ENCODE peak calls at places on chromosomes 2 and 18, in four cellular contexts. F is kidney; C is CD8-positive, alpha-beta T cell; L is CD4-positive, CD25-positive, alpha-beta regulatory T cell. R is an unnamed sample.

GRCh38 chr2:200619275-200619674 is 33.5 kb downstream of the AOX1 start:
- DNase-seq in F (no peak), C (no peak), L (no peak), R (no peak)

GRCh38 chr2:70570041-70570661 is 16.5 kb upstream of the TGFA start:
- DNase-seq in F (no peak), C (no peak), L (no peak), R (no peak)

GRCh38 chr18:50817898-50818250 is 1.9 kb downstream of the MRO start:
- DNase-seq in F (no peak), C (no peak), L (no peak), R (no peak)

GRCh38 chr2:239666053-239666854 is 265.4 kb upstream of the HDAC4 start:
- DNase-seq in F (no peak), C (no peak), L (no peak), R (no peak)

GRCh38 chr18:51236225-51236624 is 38.7 kb upstream of the MEX3C start:
- DNase-seq in F (no peak), C (no peak), L (no peak), R (no peak)

GRCh38 chr2:162403884-162404283 is 60.0 kb downstream of the GCA start:
- DNase-seq in F (no peak), C (no peak), L (no peak), R (no peak)

GRCh38 chr18:5391427-5391826 is 95.9 kb upstream of the ZBTB14 start:
- DNase-seq in F (no peak), C (no peak), L (no peak), R (no peak)

GRCh38 chr2:189287363-189287762 is 107.8 kb upstream of the COL5A2 start:
- DNase-seq in F (no peak), C (no peak), L (no peak), R (no peak)

GRCh38 chr2:221205103-221205502 is 367.0 kb downstream of the EPHA4 start:
- DNase-seq in F (no peak), C (no peak), L (no peak), R (no peak)

DNA sequence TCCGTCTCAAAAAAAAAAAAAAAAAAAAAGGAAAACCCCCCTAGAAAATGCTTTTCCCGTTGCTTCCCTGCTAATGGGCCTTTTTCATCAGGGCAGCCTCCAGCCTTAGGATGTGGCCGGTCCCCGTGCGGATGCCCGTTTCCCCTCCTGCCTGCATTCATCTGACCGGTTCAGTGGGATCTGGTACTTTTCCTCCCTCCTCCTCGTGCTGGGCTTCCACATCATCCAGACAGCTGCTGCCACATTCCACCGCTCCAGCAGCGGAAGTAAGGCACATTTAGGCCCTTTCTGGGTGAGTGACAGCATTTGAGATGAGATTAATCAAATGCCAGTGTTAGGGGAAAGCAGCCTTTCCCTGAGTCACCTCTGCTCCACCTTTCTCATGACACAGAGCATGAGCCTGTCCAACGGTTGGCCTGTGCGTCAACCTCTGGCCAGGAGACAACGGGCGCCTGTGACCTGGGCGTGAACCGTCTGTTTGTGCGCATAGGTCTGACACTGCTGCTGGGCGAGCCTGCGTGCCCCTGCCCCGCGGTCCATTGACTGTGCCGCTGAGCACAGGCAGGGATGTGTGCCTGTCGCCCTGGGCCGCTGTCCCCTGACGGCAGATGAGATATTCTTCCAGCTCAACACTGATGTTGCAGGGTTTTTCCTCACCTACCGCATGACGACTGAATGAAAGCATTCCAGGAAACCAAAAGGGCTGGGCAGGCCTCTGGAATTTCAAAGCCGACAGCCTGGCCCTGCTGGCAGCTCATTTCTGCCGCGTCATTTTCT is 174.0 kb downstream of the TGIF1 start:
- DNase-seq in F (peak; percentile 91), C (no peak), L (no peak), R (no peak)
- H3K4me3 ChIP-seq in F (peak overlapping the region; percentile 34), C (no peak overlapping the region), L (no peak overlapping the region), R (no peak overlapping the region)

DNA sequence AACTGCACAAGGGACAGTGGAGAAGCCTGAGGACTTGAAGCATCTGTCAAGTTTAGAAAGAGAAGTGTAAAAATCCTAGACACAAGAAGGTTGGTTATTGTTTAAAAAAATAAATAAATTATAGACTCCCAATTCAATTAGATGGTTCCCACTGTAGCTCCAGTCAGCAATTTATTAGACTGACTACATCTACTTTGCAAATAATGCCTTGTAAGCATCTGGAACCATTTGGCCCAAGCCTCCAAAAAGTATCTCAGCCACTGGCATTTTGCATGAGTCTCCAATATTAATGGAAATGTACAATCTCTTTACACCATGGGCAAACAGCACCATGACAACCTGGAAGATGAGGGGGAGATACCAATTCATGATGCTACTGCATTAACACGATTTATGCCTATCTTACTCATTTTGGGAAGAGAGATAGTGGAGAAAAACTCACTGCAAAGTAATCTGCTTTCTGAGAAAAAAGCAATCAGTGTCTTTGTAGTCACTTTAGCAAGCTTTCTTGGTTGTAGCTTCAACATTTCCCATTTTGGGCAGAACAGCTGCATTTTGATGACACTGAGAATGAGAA is 2.8 kb downstream of the NYAP2 start:
- DNase-seq in F (no peak), C (no peak), L (no peak), R (no peak)
- H3K4me3 ChIP-seq in F (no peak overlapping the region), C (no peak overlapping the region), L (no peak overlapping the region), R (no peak overlapping the region)

GRCh38 chr2:190817082-190817481 is 63.5 kb upstream of the GLS start:
- DNase-seq in F (no peak), C (no peak), L (no peak), R (no peak)
- H3K4me3 ChIP-seq in F (no peak overlapping the region), C (no peak overlapping the region), L (no peak overlapping the region), R (no peak overlapping the region)

GRCh38 chr18:45838302-45839070 is 13.0 kb downstream of the SIGLEC15 start:
- DNase-seq in F (peak; percentile 80), C (no peak), L (no peak), R (no peak)
- H3K4me3 ChIP-seq in F (no peak overlapping the region), C (peak overlapping the region; percentile 24), L (peak overlapping the region; percentile 44), R (no peak overlapping the region)

DNA sequence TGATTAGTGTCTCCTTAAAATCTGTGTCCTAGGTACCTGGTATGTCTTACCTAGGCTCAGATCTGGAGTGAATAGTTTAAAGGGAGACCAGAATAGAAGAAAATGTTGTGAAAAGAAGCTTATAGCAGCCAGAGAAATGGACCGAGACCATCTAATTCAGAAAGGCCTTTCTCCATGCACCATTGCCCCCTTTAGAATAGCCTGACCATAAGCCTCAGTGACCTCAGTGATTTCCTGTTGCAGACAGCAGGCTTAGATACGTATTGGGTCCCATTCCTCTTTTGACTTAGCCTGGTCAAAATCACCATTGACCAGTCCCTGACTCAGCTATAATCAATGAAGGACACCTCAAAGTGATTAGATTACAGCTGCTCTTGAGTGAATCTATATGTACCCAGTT is 690.7 kb upstream of the KLHL29 start:
- DNase-seq in F (no peak), C (no peak), L (no peak), R (no peak)
- H3K4me3 ChIP-seq in F (no peak overlapping the region), C (no peak overlapping the region), L (no peak overlapping the region), R (no peak overlapping the region)

DNA sequence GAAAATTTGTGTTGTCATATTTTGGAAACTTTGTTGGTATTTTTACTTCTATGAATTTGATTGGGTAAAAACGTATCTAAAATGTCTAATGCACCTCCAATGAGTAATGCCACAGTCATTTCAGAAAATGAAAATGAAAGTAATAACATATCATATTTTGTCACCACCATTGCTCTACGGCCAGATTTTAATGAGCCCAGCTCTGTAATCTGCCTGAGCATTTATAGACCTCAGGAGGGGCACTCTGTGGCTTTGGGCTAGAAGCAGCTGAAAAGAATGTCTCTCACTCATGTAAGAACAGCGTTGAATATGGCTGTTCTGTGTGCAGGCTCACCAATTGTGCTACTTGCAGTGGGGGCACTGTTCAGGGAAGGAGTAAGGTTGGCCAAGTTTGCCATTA is 32.7 kb upstream of the ABCA12 start:
- DNase-seq in F (no peak), C (no peak), L (no peak), R (no peak)
- H3K4me3 ChIP-seq in F (no peak overlapping the region), C (peak overlapping the region; percentile 38), L (peak overlapping the region; percentile 73), R (peak overlapping the region; percentile 31)

DNA sequence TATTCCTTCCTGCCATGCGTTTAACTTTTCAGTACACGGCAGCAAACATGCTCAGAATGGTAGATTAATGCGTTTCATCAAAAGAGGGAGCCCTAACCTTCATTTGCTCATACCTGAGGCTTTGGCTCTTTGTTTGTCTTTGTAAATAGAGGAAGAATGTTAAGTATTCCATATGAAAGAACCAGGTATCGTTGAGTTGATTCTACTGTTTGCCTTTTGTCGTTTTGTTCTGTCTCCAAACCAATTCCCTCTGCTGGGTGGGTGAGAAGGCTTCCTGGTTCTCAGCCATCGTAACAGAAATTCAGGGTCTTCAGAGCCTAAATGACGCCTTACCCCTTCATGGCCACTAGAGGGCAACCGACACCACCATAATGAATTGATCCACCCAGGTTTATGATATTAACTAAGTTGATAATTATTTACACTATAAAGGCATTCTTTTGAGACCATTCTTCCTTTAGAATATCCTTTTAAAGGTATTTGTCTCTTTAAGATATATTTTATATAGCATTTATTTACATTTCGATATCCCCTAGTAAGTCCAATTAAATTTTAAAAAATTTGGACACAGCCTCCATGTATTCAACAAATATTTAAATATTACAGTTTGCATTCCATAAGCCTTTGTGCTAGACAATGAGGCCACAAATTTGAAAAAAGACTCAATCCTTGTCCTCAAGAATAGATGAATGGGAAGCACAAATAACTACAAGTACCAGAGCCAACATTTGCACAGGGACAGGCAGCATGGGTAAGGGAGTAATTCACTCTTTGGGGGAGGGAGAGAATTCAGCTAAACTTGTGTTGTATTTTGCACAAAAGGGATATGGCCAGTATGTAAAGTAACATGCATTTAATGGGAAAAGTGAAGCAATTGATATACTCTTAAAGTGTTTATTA is 48.1 kb downstream of the TIMM21 start:
- DNase-seq in F (no peak), C (peak; percentile 8), L (peak; percentile 77), R (peak; percentile 56)
- H3K4me3 ChIP-seq in F (peak overlapping the region; percentile 81), C (peak overlapping the region; percentile 42), L (peak overlapping the region; percentile 60), R (peak overlapping the region; percentile 42)

GRCh38 chr2:218708086-218708485 is 2.5 kb upstream of the TTLL4 start:
- DNase-seq in F (no peak), C (no peak), L (no peak), R (no peak)

GRCh38 chr2:218709906-218710305 is 729 bp upstream of the TTLL4 start:
- DNase-seq in F (peak; percentile 64), C (no peak), L (no peak), R (no peak)

GRCh38 chr2:218710687-218711549 is at the start of gene TTLL4:
- DNase-seq in F (peak; percentile 99), C (peak; percentile 97), L (peak; percentile 99), R (peak; percentile 92)

GRCh38 chr2:218711550-218711929 is 905 bp downstream of the TTLL4 start:
- DNase-seq in F (no peak), C (no peak), L (no peak), R (no peak)

DNA sequence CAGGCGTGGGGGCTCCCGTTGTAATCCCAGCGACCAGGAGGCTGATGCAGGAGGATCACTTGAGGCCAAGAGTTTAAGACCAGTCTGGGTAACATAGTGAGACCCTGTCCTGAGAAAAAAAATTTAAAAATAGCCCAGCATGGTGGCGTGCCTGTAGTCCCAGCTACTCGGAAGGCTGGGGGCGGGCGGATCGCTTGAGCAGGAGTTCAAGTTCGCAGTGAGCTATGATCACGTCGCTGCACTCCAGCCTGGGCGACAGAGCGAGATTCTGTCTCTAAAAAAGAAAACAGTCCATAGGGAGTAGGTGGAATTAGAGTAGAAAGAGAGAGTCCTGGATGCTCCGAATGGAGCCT is 325 bp upstream of the TTLL4 start:
- DNase-seq in F (no peak), C (no peak), L (no peak), R (no peak)
- H3K4me3 ChIP-seq in F (peak overlapping the region; percentile 53), C (peak overlapping the region; percentile 86), L (peak overlapping the region; percentile 60), R (peak overlapping the region; percentile 83)

GRCh38 chr2:2870106-2870505 is 507.5 kb downstream of the EIPR1 start:
- DNase-seq in F (no peak), C (no peak), L (no peak), R (no peak)
- H3K4me3 ChIP-seq in F (no peak overlapping the region), C (no peak overlapping the region), L (no peak overlapping the region), R (no peak overlapping the region)